ENCODE peak calls at places on chromosomes 3 and 15, in ten cellular contexts. I is coronary artery, O is left lung, Q is kidney, M is stomach, X is astrocyte of the spinal cord, E is heart right ventricle, F is dorsolateral prefrontal cortex, Z is AG10803, B is GM12865. H is an unnamed sample.

GRCh38 chr3:107404727-107405519 is 27.7 kb downstream of the CCDC54 start:
- DNase-seq in I (no peak), O (no peak), Q (no peak), M (no peak), X (peak), E (no peak), F (no peak), Z (peak), B (no peak), H (no peak)

GRCh38 chr3:194256040-194256945 is 94.8 kb downstream of the CPN2 start:
- DNase-seq in I (no peak), O (no peak), Q (no peak), M (peak), X (no peak), E (no peak), F (peak), Z (no peak), B (no peak), H (no peak)

GRCh38 chr3:138747229-138747628 is 87.5 kb downstream of the PIK3CB start:
- DNase-seq in I (no peak), O (no peak), Q (no peak), M (no peak), X (no peak), E (no peak), F (no peak), Z (peak), B (no peak), H (no peak)

GRCh38 chr3:74614133-74614967 is at the start of gene CNTN3:
- DNase-seq in I (no peak), O (peak), Q (peak), M (peak), X (no peak), E (peak), F (no peak), Z (peak), B (no peak), H (peak)

GRCh38 chr3:4943553-4943952 is 35.7 kb upstream of the BHLHE40 start:
- DNase-seq in I (no peak), O (no peak), Q (no peak), M (no peak), X (no peak), E (no peak), F (no peak), Z (no peak), B (no peak), H (no peak)

GRCh38 chr15:53716909-53717878 is 42.3 kb downstream of the WDR72 start:
- DNase-seq in I (no peak), O (no peak), Q (no peak), M (no peak), X (peak), E (no peak), F (no peak), Z (no peak), B (no peak), H (no peak)

GRCh38 chr3:47019201-47019600 is 39.7 kb downstream of the NBEAL2 start:
- DNase-seq in I (no peak), O (no peak), Q (no peak), M (no peak), X (no peak), E (no peak), F (no peak), Z (no peak), B (peak), H (no peak)

GRCh38 chr15:57554821-57555185 is 36.9 kb upstream of the MYZAP start:
- DNase-seq in I (no peak), O (no peak), Q (no peak), M (no peak), X (no peak), E (no peak), F (no peak), Z (no peak), B (no peak), H (no peak)

GRCh38 chr3:121736112-121736511 is 13.4 kb downstream of the GOLGB1 start:
- DNase-seq in I (no peak), O (no peak), Q (no peak), M (no peak), X (peak), E (no peak), F (no peak), Z (no peak), B (no peak), H (no peak)

GRCh38 chr3:180827171-180827570 is 85.3 kb upstream of the FXR1 start:
- DNase-seq in I (no peak), O (no peak), Q (no peak), M (no peak), X (no peak), E (no peak), F (no peak), Z (no peak), B (no peak), H (no peak)

GRCh38 chr3:130378677-130379191 is 33.3 kb downstream of the COL6A5 start:
- DNase-seq in I (no peak), O (no peak), Q (no peak), M (no peak), X (no peak), E (no peak), F (no peak), Z (no peak), B (no peak), H (no peak)

GRCh38 chr3:105791919-105792786 is 76.7 kb downstream of the CBLB start:
- DNase-seq in I (peak), O (no peak), Q (peak), M (peak), X (peak), E (peak), F (no peak), Z (peak), B (no peak), H (no peak)

GRCh38 chr3:47802734-47803477 is at the start of gene DHX30:
- DNase-seq in I (peak), O (peak), Q (peak), M (peak), X (peak), E (peak), F (peak), Z (peak), B (peak), H (peak)

GRCh38 chr15:74176262-74177208 is 3.0 kb downstream of the ISLR start:
- DNase-seq in I (peak), O (no peak), Q (no peak), M (no peak), X (peak), E (no peak), F (no peak), Z (no peak), B (no peak), H (peak)

GRCh38 chr15:83365370-83365938 is 81.0 kb upstream of the BNC1 start:
- DNase-seq in I (no peak), O (peak), Q (no peak), M (no peak), X (peak), E (no peak), F (peak), Z (peak), B (no peak), H (peak)

GRCh38 chr3:29329986-29330514 is 49.2 kb downstream of the RBMS3 start:
- DNase-seq in I (no peak), O (no peak), Q (no peak), M (no peak), X (no peak), E (no peak), F (no peak), Z (no peak), B (no peak), H (no peak)

GRCh38 chr3:53941174-53941573 is 49.5 kb upstream of the SELENOK start:
- DNase-seq in I (no peak), O (no peak), Q (no peak), M (no peak), X (peak), E (no peak), F (no peak), Z (peak), B (no peak), H (no peak)

GRCh38 chr15:39172380-39173281 is 408.2 kb upstream of the THBS1 start:
- DNase-seq in I (no peak), O (no peak), Q (peak), M (no peak), X (peak), E (no peak), F (peak), Z (peak), B (peak), H (no peak)
- H3K4me3 ChIP-seq in I (peak), O (no peak), Q (peak), M (peak), X (no peak), E (no peak), F (peak), Z (no peak), B (no peak), H (no peak)

DNA sequence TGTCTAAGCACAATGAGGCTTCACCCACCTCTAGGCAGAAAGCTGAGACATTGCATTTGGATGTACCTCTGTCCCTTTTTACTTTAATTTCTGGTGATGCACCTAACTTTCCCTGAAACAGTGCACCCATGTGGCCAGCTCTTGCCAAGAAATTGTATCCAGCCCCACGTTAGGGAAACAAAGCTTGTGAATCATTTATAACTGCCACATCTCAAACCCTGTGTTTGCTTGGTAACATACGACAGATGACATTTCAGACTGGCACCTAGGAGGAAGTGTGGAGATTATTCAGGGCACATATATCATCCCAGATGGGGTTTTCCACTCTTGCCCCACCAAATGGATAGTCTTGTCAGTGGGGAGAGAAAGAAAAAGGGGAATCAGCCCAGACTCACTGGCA is 2.1 kb downstream of the CYB561D2 start:
- DNase-seq in I (no peak), O (no peak), Q (no peak), M (no peak), X (no peak), E (no peak), F (no peak), Z (no peak), B (no peak), H (no peak)
- TF ChIP-seq CTCF in I (no peak), O (no peak), Q (no peak), M (no peak), X (peak), E (no peak), F (no peak), Z (peak), B (peak), H (peak)

DNA sequence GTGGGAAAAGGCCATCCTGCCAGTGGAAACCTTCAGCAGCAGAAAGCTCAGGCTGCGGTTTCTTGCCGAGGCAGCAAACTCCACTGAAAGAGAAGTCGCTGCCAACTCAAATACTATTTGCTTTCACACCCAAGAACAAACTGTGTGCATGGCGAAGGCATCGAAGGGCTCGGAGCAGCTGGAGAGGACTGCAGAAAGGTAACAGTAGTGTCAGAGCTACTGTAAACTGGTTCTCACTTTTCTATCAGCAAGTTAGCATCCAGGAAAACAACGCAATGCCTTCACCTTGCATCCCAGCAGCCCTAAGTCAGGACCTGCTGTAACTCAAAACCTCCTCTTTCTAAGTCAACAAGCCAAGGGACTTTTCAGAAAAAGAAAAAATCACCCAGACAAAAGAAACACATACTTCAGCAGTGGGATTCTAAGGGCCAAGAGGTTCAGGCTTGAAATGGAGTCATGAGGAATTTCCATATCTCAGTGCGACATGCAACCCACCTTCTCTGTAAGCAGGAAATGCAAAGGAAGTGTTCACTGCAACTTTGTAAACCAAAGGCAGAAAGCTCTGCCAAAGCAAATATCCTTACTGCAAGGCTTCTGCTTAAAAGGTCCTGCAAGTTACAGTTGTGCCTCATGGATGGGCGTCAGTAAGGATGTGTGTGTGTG is 193.5 kb downstream of the FOXP1 start:
- DNase-seq in I (no peak), O (no peak), Q (no peak), M (peak), X (peak), E (peak), F (peak), Z (peak), B (no peak), H (peak)
- H3K4me3 ChIP-seq in I (peak), O (no peak), Q (peak), M (no peak), X (no peak), E (no peak), F (no peak), Z (no peak), B (no peak), H (no peak)

GRCh38 chr15:68028808-68029207 is 25.3 kb upstream of the PIAS1 start:
- DNase-seq in I (no peak), O (no peak), Q (no peak), M (no peak), X (no peak), E (no peak), F (no peak), Z (no peak), B (no peak), H (no peak)

GRCh38 chr15:68029959-68030358 is 24.2 kb upstream of the PIAS1 start:
- DNase-seq in I (no peak), O (no peak), Q (no peak), M (no peak), X (no peak), E (no peak), F (no peak), Z (no peak), B (no peak), H (no peak)

GRCh38 chr15:68032672-68033071 is 21.4 kb upstream of the PIAS1 start:
- DNase-seq in I (no peak), O (no peak), Q (no peak), M (no peak), X (no peak), E (no peak), F (no peak), Z (no peak), B (peak), H (no peak)

GRCh38 chr15:68034071-68034470 is 20.0 kb upstream of the PIAS1 start:
- DNase-seq in I (no peak), O (no peak), Q (no peak), M (no peak), X (no peak), E (no peak), F (no peak), Z (no peak), B (no peak), H (no peak)

DNA sequence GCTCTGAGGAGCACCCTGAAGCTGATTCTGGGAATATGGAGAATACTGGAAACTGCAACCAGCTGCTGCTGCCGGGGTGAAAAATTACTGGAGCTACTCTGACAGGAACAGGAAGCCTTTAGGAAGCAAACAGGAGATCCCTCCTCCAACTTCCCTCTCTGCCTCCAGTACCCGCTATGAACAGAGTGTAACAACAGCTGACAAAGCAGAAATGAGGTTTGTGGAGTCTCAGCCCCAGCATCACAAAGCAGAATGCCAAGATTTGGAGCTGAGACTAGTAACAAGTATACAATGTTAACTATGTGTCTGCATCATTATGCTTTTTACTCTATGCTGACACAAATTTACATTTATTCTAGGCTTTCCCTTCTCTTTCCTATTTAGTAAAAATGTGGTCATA is 22.7 kb upstream of the PIAS1 start:
- DNase-seq in I (no peak), O (no peak), Q (no peak), M (no peak), X (no peak), E (no peak), F (no peak), Z (no peak), B (no peak), H (no peak)
- TF ChIP-seq CTCF in I (no peak), O (no peak), Q (no peak), M (no peak), X (no peak), E (no peak), F (no peak), Z (no peak), B (no peak), H (no peak)

GRCh38 chr15:41332788-41333527 is at the start of gene NUSAP1:
- DNase-seq in I (no peak), O (peak), Q (peak), M (no peak), X (no peak), E (no peak), F (no peak), Z (no peak), B (peak), H (no peak)

GRCh38 chr15:41336549-41336948 is 3.9 kb downstream of the NUSAP1 start:
- DNase-seq in I (peak), O (no peak), Q (no peak), M (no peak), X (no peak), E (no peak), F (no peak), Z (no peak), B (peak), H (no peak)

GRCh38 chr15:41331833-41332787 is at the start of gene OIP5:
- DNase-seq in I (peak), O (peak), Q (peak), M (peak), X (peak), E (peak), F (peak), Z (peak), B (peak), H (peak)

GRCh38 chr15:41334293-41335120 is 1.8 kb downstream of the NUSAP1 start:
- DNase-seq in I (peak), O (no peak), Q (no peak), M (no peak), X (no peak), E (no peak), F (no peak), Z (no peak), B (peak), H (no peak)

GRCh38 chr15:41331281-41331680 is 1.1 kb downstream of the OIP5 start:
- DNase-seq in I (no peak), O (no peak), Q (no peak), M (no peak), X (no peak), E (no peak), F (no peak), Z (no peak), B (no peak), H (no peak)
- H3K4me3 ChIP-seq in I (no peak), O (peak), Q (peak), M (peak), X (peak), E (no peak), F (no peak), Z (peak), B (peak), H (no peak)

GRCh38 chr15:64825431-64826294 is at the start of gene PIF1:
- DNase-seq in I (peak), O (peak), Q (peak), M (peak), X (peak), E (peak), F (peak), Z (peak), B (peak), H (peak)
- TF ChIP-seq CTCF in I (no peak), O (no peak), Q (no peak), M (no peak), X (no peak), E (peak), F (peak), Z (no peak), B (no peak), H (no peak)

GRCh38 chr3:19348929-19349564 is 200.7 kb downstream of the KCNH8 start:
- DNase-seq in I (no peak), O (no peak), Q (no peak), M (no peak), X (peak), E (no peak), F (no peak), Z (peak), B (peak), H (no peak)
- H3K4me3 ChIP-seq in I (no peak), O (no peak), Q (no peak), M (no peak), X (no peak), E (no peak), F (no peak), Z (no peak), B (no peak), H (no peak)